ENCODE peak calls at places on chromosome 10, in four cellular contexts. One of them, this sample, is unnamed.

GRCh38 chr10:50260791-50261281 is 9.5 kb upstream of the ASAH2 start:
- DNase-seq in RPMI7951: peak; percentile 35
- DNase-seq in stimulated activated CD8-positive, alpha-beta memory T cell treated with anti-CD3 and anti-CD28 coated beads, Interleukin-12 subunit alpha, Interleukin-12 subunit beta, amount 100 ng/mL, for 1 hour: no peak
- DNase-seq in NCI-H69: no peak
- DNase-seq in this sample: no peak

GRCh38 chr10:60155945-60156683 is 233.6 kb downstream of the ANK3 start:
- DNase-seq in RPMI7951: no peak
- DNase-seq in stimulated activated CD8-positive, alpha-beta memory T cell treated with anti-CD3 and anti-CD28 coated beads, Interleukin-12 subunit alpha, Interleukin-12 subunit beta, amount 100 ng/mL, for 1 hour: no peak
- DNase-seq in NCI-H69: no peak
- DNase-seq in this sample: no peak

GRCh38 chr10:2387261-2387660 is 649.9 kb upstream of the ADARB2 start:
- DNase-seq in RPMI7951: no peak
- DNase-seq in stimulated activated CD8-positive, alpha-beta memory T cell treated with anti-CD3 and anti-CD28 coated beads, Interleukin-12 subunit alpha, Interleukin-12 subunit beta, amount 100 ng/mL, for 1 hour: no peak
- DNase-seq in NCI-H69: no peak
- DNase-seq in this sample: no peak

GRCh38 chr10:133276435-133277201 is at the start of gene ADAM8:
- DNase-seq in RPMI7951: no peak
- DNase-seq in stimulated activated CD8-positive, alpha-beta memory T cell treated with anti-CD3 and anti-CD28 coated beads, Interleukin-12 subunit alpha, Interleukin-12 subunit beta, amount 100 ng/mL, for 1 hour: peak; percentile 46
- DNase-seq in NCI-H69: peak; percentile 54
- DNase-seq in this sample: peak; percentile 58

GRCh38 chr10:118596426-118597124 is 1.1 kb upstream of the PRLHR start:
- DNase-seq in RPMI7951: no peak
- DNase-seq in stimulated activated CD8-positive, alpha-beta memory T cell treated with anti-CD3 and anti-CD28 coated beads, Interleukin-12 subunit alpha, Interleukin-12 subunit beta, amount 100 ng/mL, for 1 hour: no peak
- DNase-seq in NCI-H69: no peak
- DNase-seq in this sample: no peak

GRCh38 chr10:63977329-63977923 is 456.2 kb downstream of the REEP3 start:
- DNase-seq in RPMI7951: peak; percentile 10
- DNase-seq in stimulated activated CD8-positive, alpha-beta memory T cell treated with anti-CD3 and anti-CD28 coated beads, Interleukin-12 subunit alpha, Interleukin-12 subunit beta, amount 100 ng/mL, for 1 hour: no peak
- DNase-seq in NCI-H69: peak; percentile 46
- DNase-seq in this sample: peak; percentile 32

GRCh38 chr10:4109469-4109868 is 324.5 kb upstream of the KLF6 start:
- DNase-seq in RPMI7951: no peak
- DNase-seq in stimulated activated CD8-positive, alpha-beta memory T cell treated with anti-CD3 and anti-CD28 coated beads, Interleukin-12 subunit alpha, Interleukin-12 subunit beta, amount 100 ng/mL, for 1 hour: no peak
- DNase-seq in NCI-H69: no peak
- DNase-seq in this sample: no peak

GRCh38 chr10:118669020-118669766 is 73.7 kb upstream of the PRLHR start:
- DNase-seq in RPMI7951: peak; percentile 77
- DNase-seq in stimulated activated CD8-positive, alpha-beta memory T cell treated with anti-CD3 and anti-CD28 coated beads, Interleukin-12 subunit alpha, Interleukin-12 subunit beta, amount 100 ng/mL, for 1 hour: no peak
- DNase-seq in NCI-H69: no peak
- DNase-seq in this sample: no peak

GRCh38 chr10:26737730-26738129 is 40.2 kb downstream of the PDSS1 start:
- DNase-seq in RPMI7951: no peak
- DNase-seq in stimulated activated CD8-positive, alpha-beta memory T cell treated with anti-CD3 and anti-CD28 coated beads, Interleukin-12 subunit alpha, Interleukin-12 subunit beta, amount 100 ng/mL, for 1 hour: no peak
- DNase-seq in NCI-H69: peak; percentile 3
- DNase-seq in this sample: peak; percentile 24

GRCh38 chr10:82968533-82968932 is 1093.5 kb downstream of the NRG3 start:
- DNase-seq in RPMI7951: no peak
- DNase-seq in stimulated activated CD8-positive, alpha-beta memory T cell treated with anti-CD3 and anti-CD28 coated beads, Interleukin-12 subunit alpha, Interleukin-12 subunit beta, amount 100 ng/mL, for 1 hour: no peak
- DNase-seq in NCI-H69: no peak
- DNase-seq in this sample: no peak

GRCh38 chr10:113945687-113946085 is 91.2 kb downstream of the NHLRC2 start:
- DNase-seq in RPMI7951: no peak
- DNase-seq in stimulated activated CD8-positive, alpha-beta memory T cell treated with anti-CD3 and anti-CD28 coated beads, Interleukin-12 subunit alpha, Interleukin-12 subunit beta, amount 100 ng/mL, for 1 hour: no peak
- DNase-seq in NCI-H69: no peak
- DNase-seq in this sample: no peak

GRCh38 chr10:11108356-11108755 is 90.7 kb downstream of the CELF2 start:
- DNase-seq in RPMI7951: peak; percentile 18
- DNase-seq in stimulated activated CD8-positive, alpha-beta memory T cell treated with anti-CD3 and anti-CD28 coated beads, Interleukin-12 subunit alpha, Interleukin-12 subunit beta, amount 100 ng/mL, for 1 hour: no peak
- DNase-seq in NCI-H69: no peak
- DNase-seq in this sample: no peak

GRCh38 chr10:125037145-125037544 is 95.2 kb downstream of the ZRANB1 start:
- DNase-seq in RPMI7951: peak; percentile 80
- DNase-seq in stimulated activated CD8-positive, alpha-beta memory T cell treated with anti-CD3 and anti-CD28 coated beads, Interleukin-12 subunit alpha, Interleukin-12 subunit beta, amount 100 ng/mL, for 1 hour: no peak
- DNase-seq in NCI-H69: no peak
- DNase-seq in this sample: peak; percentile 94

GRCh38 chr10:70773965-70774809 is 11.0 kb downstream of the TBATA start:
- DNase-seq in RPMI7951: no peak
- DNase-seq in stimulated activated CD8-positive, alpha-beta memory T cell treated with anti-CD3 and anti-CD28 coated beads, Interleukin-12 subunit alpha, Interleukin-12 subunit beta, amount 100 ng/mL, for 1 hour: no peak
- DNase-seq in NCI-H69: no peak
- DNase-seq in this sample: no peak

GRCh38 chr10:132555648-132556575 is 18.3 kb downstream of the INPP5A start:
- DNase-seq in RPMI7951: no peak
- DNase-seq in stimulated activated CD8-positive, alpha-beta memory T cell treated with anti-CD3 and anti-CD28 coated beads, Interleukin-12 subunit alpha, Interleukin-12 subunit beta, amount 100 ng/mL, for 1 hour: no peak
- DNase-seq in NCI-H69: no peak
- DNase-seq in this sample: no peak

GRCh38 chr10:124252097-124252715 is 158.8 kb upstream of the CHST15 start:
- DNase-seq in RPMI7951: no peak
- DNase-seq in stimulated activated CD8-positive, alpha-beta memory T cell treated with anti-CD3 and anti-CD28 coated beads, Interleukin-12 subunit alpha, Interleukin-12 subunit beta, amount 100 ng/mL, for 1 hour: no peak
- DNase-seq in NCI-H69: no peak
- DNase-seq in this sample: no peak

GRCh38 chr10:73887038-73888015 is 13.0 kb upstream of the CAMK2G start:
- DNase-seq in RPMI7951: peak; percentile 95
- DNase-seq in stimulated activated CD8-positive, alpha-beta memory T cell treated with anti-CD3 and anti-CD28 coated beads, Interleukin-12 subunit alpha, Interleukin-12 subunit beta, amount 100 ng/mL, for 1 hour: no peak
- DNase-seq in NCI-H69: peak; percentile 72
- DNase-seq in this sample: peak; percentile 96

This sample was measured in ELR.